ENCODE peak calls at places on chromosomes 13 and 19, in ten cellular contexts. One of them, this sample, is unnamed.

GRCh38 chr13:113531041-113531873 is 40.7 kb upstream of the DCUN1D2 start:
- DNase-seq in thoracic aorta: no peak
- DNase-seq in coronary artery: no peak
- DNase-seq in effector memory CD4-positive, alpha-beta T cell: no peak
- DNase-seq in Peyer's patch: no peak
- DNase-seq in GM23248: no peak
- DNase-seq in lower lobe of right lung: peak; percentile 37
- DNase-seq in HL-60: no peak
- DNase-seq in body of pancreas: no peak
- DNase-seq in CD8-positive, alpha-beta T cell: no peak
- DNase-seq in this sample: no peak

GRCh38 chr19:17107546-17108452 is 32.2 kb downstream of the MYO9B start:
- DNase-seq in coronary artery: peak; percentile 97
- DNase-seq in effector memory CD4-positive, alpha-beta T cell: no peak
- DNase-seq in lower lobe of right lung: peak; percentile 61
- DNase-seq in body of pancreas: peak; percentile 76
- DNase-seq in thoracic aorta: peak; percentile 96
- DNase-seq in GM23248: peak; percentile 99
- DNase-seq in HL-60: peak; percentile 74
- DNase-seq in CD8-positive, alpha-beta T cell: no peak
- DNase-seq in Peyer's patch: no peak
- DNase-seq in this sample: no peak

GRCh38 chr13:61339054-61339621 is 76.5 kb downstream of the PCDH20 start:
- DNase-seq in lower lobe of right lung: no peak
- DNase-seq in thoracic aorta: no peak
- DNase-seq in GM23248: no peak
- DNase-seq in coronary artery: no peak
- DNase-seq in effector memory CD4-positive, alpha-beta T cell: no peak
- DNase-seq in body of pancreas: no peak
- DNase-seq in CD8-positive, alpha-beta T cell: no peak
- DNase-seq in HL-60: no peak
- DNase-seq in Peyer's patch: no peak
- DNase-seq in this sample: no peak

GRCh38 chr19:41591951-41592562 is 16.1 kb downstream of the CEACAM21 start:
- DNase-seq in HL-60: no peak
- DNase-seq in GM23248: no peak
- DNase-seq in thoracic aorta: no peak
- DNase-seq in effector memory CD4-positive, alpha-beta T cell: no peak
- DNase-seq in lower lobe of right lung: no peak
- DNase-seq in CD8-positive, alpha-beta T cell: no peak
- DNase-seq in coronary artery: no peak
- DNase-seq in Peyer's patch: no peak
- DNase-seq in body of pancreas: no peak
- DNase-seq in this sample: no peak

GRCh38 chr13:93173656-93174055 is 53.0 kb upstream of the GPC6 start:
- DNase-seq in HL-60: no peak
- DNase-seq in lower lobe of right lung: no peak
- DNase-seq in thoracic aorta: no peak
- DNase-seq in GM23248: peak; percentile 37
- DNase-seq in coronary artery: no peak
- DNase-seq in effector memory CD4-positive, alpha-beta T cell: no peak
- DNase-seq in CD8-positive, alpha-beta T cell: no peak
- DNase-seq in body of pancreas: no peak
- DNase-seq in Peyer's patch: no peak
- DNase-seq in this sample: no peak

GRCh38 chr13:60612593-60612992 is 215.6 kb downstream of the TDRD3 start:
- DNase-seq in thoracic aorta: no peak
- DNase-seq in body of pancreas: no peak
- DNase-seq in effector memory CD4-positive, alpha-beta T cell: no peak
- DNase-seq in CD8-positive, alpha-beta T cell: no peak
- DNase-seq in coronary artery: no peak
- DNase-seq in HL-60: peak; percentile 70
- DNase-seq in Peyer's patch: no peak
- DNase-seq in lower lobe of right lung: no peak
- DNase-seq in GM23248: no peak
- DNase-seq in this sample: no peak

GRCh38 chr19:38693380-38694223 is 46.2 kb downstream of the ACTN4 start:
- DNase-seq in body of pancreas: peak; percentile 67
- DNase-seq in HL-60: peak; percentile 89
- DNase-seq in effector memory CD4-positive, alpha-beta T cell: peak; percentile 46
- DNase-seq in Peyer's patch: no peak
- DNase-seq in CD8-positive, alpha-beta T cell: no peak
- DNase-seq in lower lobe of right lung: no peak
- DNase-seq in GM23248: peak; percentile 79
- DNase-seq in coronary artery: no peak
- DNase-seq in thoracic aorta: no peak
- DNase-seq in this sample: no peak

GRCh38 chr19:38079926-38080380 is 144.1 kb downstream of the DPF1 start:
- DNase-seq in thoracic aorta: no peak
- DNase-seq in lower lobe of right lung: no peak
- DNase-seq in CD8-positive, alpha-beta T cell: no peak
- DNase-seq in effector memory CD4-positive, alpha-beta T cell: no peak
- DNase-seq in coronary artery: no peak
- DNase-seq in GM23248: peak; percentile 93
- DNase-seq in body of pancreas: peak; percentile 50
- DNase-seq in Peyer's patch: no peak
- DNase-seq in HL-60: no peak
- DNase-seq in this sample: no peak

GRCh38 chr13:61600360-61601033 is 184.8 kb upstream of the PCDH20 start:
- DNase-seq in HL-60: no peak
- DNase-seq in Peyer's patch: no peak
- DNase-seq in CD8-positive, alpha-beta T cell: no peak
- DNase-seq in thoracic aorta: no peak
- DNase-seq in coronary artery: no peak
- DNase-seq in effector memory CD4-positive, alpha-beta T cell: no peak
- DNase-seq in GM23248: no peak
- DNase-seq in body of pancreas: no peak
- DNase-seq in lower lobe of right lung: no peak
- DNase-seq in this sample: no peak

GRCh38 chr13:59865398-59865797 is 298.3 kb downstream of the DIAPH3 start:
- DNase-seq in GM23248: no peak
- DNase-seq in thoracic aorta: no peak
- DNase-seq in coronary artery: no peak
- DNase-seq in body of pancreas: no peak
- DNase-seq in Peyer's patch: no peak
- DNase-seq in CD8-positive, alpha-beta T cell: no peak
- DNase-seq in HL-60: no peak
- DNase-seq in lower lobe of right lung: no peak
- DNase-seq in effector memory CD4-positive, alpha-beta T cell: no peak
- DNase-seq in this sample: no peak

GRCh38 chr13:49214917-49215376 is 5.2 kb upstream of the MLNR start:
- DNase-seq in coronary artery: no peak
- DNase-seq in lower lobe of right lung: peak; percentile 71
- DNase-seq in CD8-positive, alpha-beta T cell: no peak
- DNase-seq in body of pancreas: peak; percentile 55
- DNase-seq in effector memory CD4-positive, alpha-beta T cell: no peak
- DNase-seq in Peyer's patch: peak; percentile 61
- DNase-seq in HL-60: peak; percentile 99
- DNase-seq in thoracic aorta: no peak
- DNase-seq in GM23248: peak; percentile 24
- DNase-seq in this sample: peak; percentile 31

GRCh38 chr13:41568143-41568989 is 111.0 kb downstream of the RGCC start:
- DNase-seq in effector memory CD4-positive, alpha-beta T cell: no peak
- DNase-seq in Peyer's patch: no peak
- DNase-seq in body of pancreas: no peak
- DNase-seq in thoracic aorta: no peak
- DNase-seq in GM23248: no peak
- DNase-seq in lower lobe of right lung: no peak
- DNase-seq in HL-60: no peak
- DNase-seq in CD8-positive, alpha-beta T cell: no peak
- DNase-seq in coronary artery: no peak
- DNase-seq in this sample: no peak

GRCh38 chr19:10007366-10007765 is 2.9 kb downstream of the COL5A3 start:
- DNase-seq in lower lobe of right lung: no peak
- DNase-seq in HL-60: no peak
- DNase-seq in GM23248: peak; percentile 68
- DNase-seq in Peyer's patch: no peak
- DNase-seq in body of pancreas: peak; percentile 35
- DNase-seq in coronary artery: no peak
- DNase-seq in effector memory CD4-positive, alpha-beta T cell: no peak
- DNase-seq in CD8-positive, alpha-beta T cell: no peak
- DNase-seq in thoracic aorta: no peak
- DNase-seq in this sample: no peak

GRCh38 chr19:21321134-21321533 is 8.1 kb downstream of the ZNF708 start:
- DNase-seq in GM23248: peak; percentile 44
- DNase-seq in effector memory CD4-positive, alpha-beta T cell: no peak
- DNase-seq in CD8-positive, alpha-beta T cell: no peak
- DNase-seq in coronary artery: no peak
- DNase-seq in HL-60: no peak
- DNase-seq in thoracic aorta: no peak
- DNase-seq in body of pancreas: no peak
- DNase-seq in lower lobe of right lung: no peak
- DNase-seq in Peyer's patch: no peak
- DNase-seq in this sample: no peak
- H3K27ac ChIP-seq in GM23248: peak overlapping the region; percentile 93
- H3K27ac ChIP-seq in effector memory CD4-positive, alpha-beta T cell: no peak overlapping the region
- H3K27ac ChIP-seq in CD8-positive, alpha-beta T cell: no peak overlapping the region
- H3K27ac ChIP-seq in coronary artery: no peak overlapping the region
- H3K27ac ChIP-seq in HL-60: no peak overlapping the region
- H3K27ac ChIP-seq in thoracic aorta: no peak overlapping the region
- H3K27ac ChIP-seq in body of pancreas: no peak overlapping the region
- H3K27ac ChIP-seq in lower lobe of right lung: no peak overlapping the region
- H3K27ac ChIP-seq in Peyer's patch: no peak overlapping the region
- H3K27ac ChIP-seq in this sample: no peak overlapping the region

GRCh38 chr19:51593969-51594773 is 23.1 kb downstream of the ZNF175 start:
- DNase-seq in thoracic aorta: peak; percentile 86
- DNase-seq in CD8-positive, alpha-beta T cell: peak; percentile 86
- DNase-seq in lower lobe of right lung: peak; percentile 100
- DNase-seq in body of pancreas: peak; percentile 99
- DNase-seq in coronary artery: peak; percentile 97
- DNase-seq in effector memory CD4-positive, alpha-beta T cell: peak; percentile 85
- DNase-seq in HL-60: peak; percentile 98
- DNase-seq in GM23248: peak; percentile 99
- DNase-seq in Peyer's patch: peak; percentile 98
- DNase-seq in this sample: peak; percentile 87

GRCh38 chr19:51595190-51595589 is 24.1 kb downstream of the ZNF175 start:
- DNase-seq in body of pancreas: no peak
- DNase-seq in Peyer's patch: no peak
- DNase-seq in coronary artery: no peak
- DNase-seq in thoracic aorta: no peak
- DNase-seq in GM23248: no peak
- DNase-seq in HL-60: no peak
- DNase-seq in CD8-positive, alpha-beta T cell: no peak
- DNase-seq in lower lobe of right lung: no peak
- DNase-seq in effector memory CD4-positive, alpha-beta T cell: no peak
- DNase-seq in this sample: no peak

GRCh38 chr19:51594774-51595109 is 23.7 kb downstream of the ZNF175 start:
- DNase-seq in coronary artery: no peak
- DNase-seq in CD8-positive, alpha-beta T cell: no peak
- DNase-seq in GM23248: no peak
- DNase-seq in lower lobe of right lung: no peak
- DNase-seq in Peyer's patch: no peak
- DNase-seq in HL-60: no peak
- DNase-seq in thoracic aorta: no peak
- DNase-seq in body of pancreas: no peak
- DNase-seq in effector memory CD4-positive, alpha-beta T cell: no peak
- DNase-seq in this sample: no peak

GRCh38 chr19:51592521-51592920 is 21.4 kb downstream of the ZNF175 start:
- DNase-seq in HL-60: no peak
- DNase-seq in Peyer's patch: no peak
- DNase-seq in body of pancreas: no peak
- DNase-seq in CD8-positive, alpha-beta T cell: no peak
- DNase-seq in effector memory CD4-positive, alpha-beta T cell: no peak
- DNase-seq in lower lobe of right lung: no peak
- DNase-seq in GM23248: no peak
- DNase-seq in coronary artery: no peak
- DNase-seq in thoracic aorta: no peak
- DNase-seq in this sample: no peak

DNA sequence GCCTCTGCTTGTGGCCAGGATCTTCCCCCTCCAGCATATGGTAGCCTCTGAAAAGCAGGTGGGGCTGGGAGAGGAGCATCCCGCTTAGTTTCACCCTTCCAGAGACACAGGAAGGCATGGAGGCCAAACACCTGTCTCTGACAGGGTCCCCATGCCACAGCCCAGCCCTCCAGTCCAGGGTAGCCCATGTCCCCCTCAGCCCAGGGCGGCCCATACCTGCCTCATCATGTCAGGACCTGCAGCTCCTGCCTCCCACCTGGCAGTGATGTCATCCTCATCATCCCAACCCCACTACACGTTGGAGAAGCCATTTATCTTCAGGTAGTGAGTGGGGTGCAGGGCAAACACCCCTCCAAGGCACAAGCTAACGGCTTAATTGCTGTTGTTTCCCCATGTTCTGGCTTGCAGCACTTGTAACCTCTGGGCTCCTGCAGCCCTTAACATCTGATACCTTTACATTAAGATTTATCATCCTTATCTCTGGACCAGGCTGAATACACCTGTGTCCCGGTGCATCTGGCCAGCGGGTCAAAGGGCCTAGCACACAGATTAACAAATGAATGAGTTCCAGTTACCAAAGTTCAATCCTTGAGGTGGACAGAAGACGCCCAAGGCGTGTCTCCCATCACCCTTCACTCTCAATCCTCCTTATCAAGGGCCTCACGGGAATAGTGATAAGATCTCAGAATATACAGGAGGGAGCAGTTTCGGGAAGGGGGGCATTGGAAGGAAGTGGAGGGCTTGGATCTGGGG is 22.2 kb downstream of the ZNF175 start:
- DNase-seq in effector memory CD4-positive, alpha-beta T cell: no peak
- DNase-seq in coronary artery: no peak
- DNase-seq in HL-60: no peak
- DNase-seq in GM23248: peak; percentile 5
- DNase-seq in CD8-positive, alpha-beta T cell: no peak
- DNase-seq in body of pancreas: no peak
- DNase-seq in lower lobe of right lung: no peak
- DNase-seq in thoracic aorta: no peak
- DNase-seq in Peyer's patch: peak; percentile 62
- DNase-seq in this sample: no peak
- H3K4me3 ChIP-seq in effector memory CD4-positive, alpha-beta T cell: peak overlapping the region; percentile 61
- H3K4me3 ChIP-seq in coronary artery: peak overlapping the region; percentile 78
- H3K4me3 ChIP-seq in HL-60: peak overlapping the region; percentile 63
- H3K4me3 ChIP-seq in GM23248: peak overlapping the region; percentile 76
- H3K4me3 ChIP-seq in CD8-positive, alpha-beta T cell: peak overlapping the region; percentile 98
- H3K4me3 ChIP-seq in body of pancreas: peak overlapping the region; percentile 62
- H3K4me3 ChIP-seq in lower lobe of right lung: peak overlapping the region; percentile 79
- H3K4me3 ChIP-seq in thoracic aorta: peak overlapping the region; percentile 83
- H3K4me3 ChIP-seq in Peyer's patch: peak overlapping the region; percentile 60
- H3K4me3 ChIP-seq in this sample: peak overlapping the region; percentile 88

GRCh38 chr13:110332750-110333149 is 25.7 kb downstream of the COL4A2 start:
- DNase-seq in thoracic aorta: no peak
- DNase-seq in Peyer's patch: no peak
- DNase-seq in lower lobe of right lung: no peak
- DNase-seq in GM23248: no peak
- DNase-seq in effector memory CD4-positive, alpha-beta T cell: no peak
- DNase-seq in CD8-positive, alpha-beta T cell: no peak
- DNase-seq in body of pancreas: no peak
- DNase-seq in coronary artery: no peak
- DNase-seq in HL-60: no peak
- DNase-seq in this sample: no peak
- H3K27ac ChIP-seq in thoracic aorta: peak overlapping the region; percentile 96
- H3K27ac ChIP-seq in Peyer's patch: no peak overlapping the region
- H3K27ac ChIP-seq in lower lobe of right lung: no peak overlapping the region
- H3K27ac ChIP-seq in GM23248: no peak overlapping the region
- H3K27ac ChIP-seq in effector memory CD4-positive, alpha-beta T cell: no peak overlapping the region
- H3K27ac ChIP-seq in CD8-positive, alpha-beta T cell: no peak overlapping the region
- H3K27ac ChIP-seq in body of pancreas: no peak overlapping the region
- H3K27ac ChIP-seq in coronary artery: peak overlapping the region; percentile 89
- H3K27ac ChIP-seq in HL-60: no peak overlapping the region
- H3K27ac ChIP-seq in this sample: no peak overlapping the region

GRCh38 chr13:66748712-66749111 is 481.4 kb downstream of the PCDH9 start:
- DNase-seq in HL-60: no peak
- DNase-seq in thoracic aorta: no peak
- DNase-seq in GM23248: no peak
- DNase-seq in lower lobe of right lung: no peak
- DNase-seq in body of pancreas: no peak
- DNase-seq in coronary artery: no peak
- DNase-seq in CD8-positive, alpha-beta T cell: no peak
- DNase-seq in Peyer's patch: no peak
- DNase-seq in effector memory CD4-positive, alpha-beta T cell: no peak
- DNase-seq in this sample: no peak

GRCh38 chr13:66751691-66752090 is 478.4 kb downstream of the PCDH9 start:
- DNase-seq in lower lobe of right lung: no peak
- DNase-seq in body of pancreas: no peak
- DNase-seq in HL-60: no peak
- DNase-seq in coronary artery: no peak
- DNase-seq in effector memory CD4-positive, alpha-beta T cell: no peak
- DNase-seq in thoracic aorta: no peak
- DNase-seq in Peyer's patch: no peak
- DNase-seq in GM23248: no peak
- DNase-seq in CD8-positive, alpha-beta T cell: no peak
- DNase-seq in this sample: no peak
- H3K4me3 ChIP-seq in lower lobe of right lung: no peak overlapping the region
- H3K4me3 ChIP-seq in body of pancreas: no peak overlapping the region
- H3K4me3 ChIP-seq in HL-60: no peak overlapping the region
- H3K4me3 ChIP-seq in coronary artery: no peak overlapping the region
- H3K4me3 ChIP-seq in effector memory CD4-positive, alpha-beta T cell: no peak overlapping the region
- H3K4me3 ChIP-seq in thoracic aorta: no peak overlapping the region
- H3K4me3 ChIP-seq in Peyer's patch: no peak overlapping the region
- H3K4me3 ChIP-seq in GM23248: no peak overlapping the region
- H3K4me3 ChIP-seq in CD8-positive, alpha-beta T cell: no peak overlapping the region
- H3K4me3 ChIP-seq in this sample: no peak overlapping the region

This sample was measured in naive thymus-derived CD4-positive, alpha-beta T cell.